ENCODE peak calls at places on chromosomes 12 and 14, in seven cellular contexts. K, Z, A, H, E, L and J are unnamed samples.

GRCh38 chr12:11653215-11653753 is 3.8 kb downstream of the ETV6 start:
- DNase-seq in H (no peak), K (no peak), E (no peak), Z (no peak), L (no peak), A (no peak), J (no peak)

GRCh38 chr12:56682323-56682722 is 5.8 kb downstream of the PTGES3 start:
- DNase-seq in E (no peak), K (no peak), A (no peak), L (no peak), Z (no peak), H (no peak), J (no peak)

GRCh38 chr12:21073129-21073528 is 57.9 kb upstream of the SLCO1B1 start:
- DNase-seq in L (no peak), Z (no peak), E (no peak), H (no peak), K (no peak), A (no peak), J (no peak)

GRCh38 chr12:23083267-23083666 is 458.3 kb downstream of the ETNK1 start:
- DNase-seq in L (no peak), A (peak), E (no peak), H (peak), Z (no peak), K (peak), J (no peak)

GRCh38 chr14:45686771-45687170 is 433.8 kb upstream of the MIS18BP1 start:
- DNase-seq in Z (no peak), A (no peak), E (no peak), K (no peak), L (no peak), H (no peak), J (no peak)

GRCh38 chr12:93154096-93154728 is 223.5 kb upstream of the NUDT4 start:
- DNase-seq in K (no peak), L (no peak), A (no peak), E (no peak), Z (no peak), H (no peak), J (no peak)

GRCh38 chr14:34361504-34362011 is 100.5 kb downstream of the SPTSSA start:
- DNase-seq in E (no peak), A (no peak), K (no peak), H (no peak), Z (no peak), L (peak), J (no peak)

GRCh38 chr14:64060199-64060545 is 207.4 kb downstream of the SYNE2 start:
- DNase-seq in E (no peak), H (no peak), A (no peak), L (no peak), Z (no peak), K (no peak), J (no peak)

GRCh38 chr14:55845963-55846851 is 266.2 kb downstream of the KTN1 start:
- DNase-seq in E (no peak), H (no peak), L (peak), K (no peak), Z (no peak), A (no peak), J (no peak)